ENCODE peak calls at places on chromosome 21, in seven cellular contexts. M is mesenchymal stem cell; A is natural killer cell treated with Interleukin-12 subunit alpha and Interleukin-12 subunit beta and Interleukin-15 and Interleukin-18, amount 100 ng/mL, for 72 hours; C is AG08395; Y is activated naive CD4-positive, alpha-beta T cell; S is AML-193; Q is HT1080. V is an unnamed sample.

GRCh38 chr21:31184462-31184861 is 146.2 kb upstream of the KRTAP19-8 start:
- DNase-seq in Q (no peak), C (no peak), A (no peak), Y (peak; percentile 51), M (no peak), S (no peak), V (no peak)

GRCh38 chr21:29351691-29352090 is 53.0 kb downstream of the BACH1 start:
- DNase-seq in Q (no peak), A (no peak), C (peak; percentile 46), S (no peak), M (peak; percentile 78), Y (no peak), V (no peak)

GRCh38 chr21:40765771-40766170 is 81.2 kb downstream of the DSCAM start:
- DNase-seq in A (no peak), M (no peak), S (no peak), C (no peak), Q (no peak), Y (no peak), V (no peak)

GRCh38 chr21:32861871-32862270 is 90.3 kb upstream of the PAXBP1 start:
- DNase-seq in S (no peak), A (no peak), Y (no peak), M (no peak), Q (no peak), C (peak; percentile 24), V (no peak)

GRCh38 chr21:16770279-16770678 is 742.6 kb upstream of the CXADR start:
- DNase-seq in A (no peak), S (no peak), C (no peak), Q (no peak), M (no peak), Y (no peak), V (no peak)

GRCh38 chr21:15872236-15872635 is 142.5 kb downstream of the USP25 start:
- DNase-seq in Y (no peak), M (no peak), Q (no peak), C (no peak), A (no peak), S (no peak), V (peak; percentile 14)

GRCh38 chr21:27372381-27372780 is 405.5 kb upstream of the ADAMTS5 start:
- DNase-seq in A (no peak), Y (no peak), M (no peak), Q (no peak), C (no peak), S (no peak), V (no peak)

GRCh38 chr21:45102391-45102932 is 28.1 kb downstream of the ADARB1 start:
- DNase-seq in M (peak; percentile 59), Q (peak; percentile 68), S (no peak), A (no peak), C (peak; percentile 84), Y (no peak), V (peak; percentile 52)

GRCh38 chr21:36190736-36191135 is 34.1 kb downstream of the DOP1B start:
- DNase-seq in Y (no peak), Q (no peak), M (no peak), S (no peak), C (no peak), A (no peak), V (no peak)

GRCh38 chr21:46038871-46039397 is 57.4 kb downstream of the COL6A1 start:
- DNase-seq in S (no peak), Q (peak; percentile 86), C (peak; percentile 82), M (peak; percentile 88), A (no peak), Y (no peak), V (peak; percentile 49)

GRCh38 chr21:41403966-41404365 is 22.1 kb upstream of the MX1 start:
- DNase-seq in S (no peak), Q (no peak), A (no peak), Y (no peak), M (no peak), C (no peak), V (no peak)

GRCh38 chr21:25831300-25831699 is 96.5 kb downstream of the GABPA start:
- DNase-seq in S (no peak), Y (no peak), M (no peak), A (no peak), C (no peak), Q (peak; percentile 63), V (peak; percentile 19)

GRCh38 chr21:29219165-29219770 is 79.5 kb upstream of the BACH1 start:
- DNase-seq in M (peak; percentile 42), S (no peak), Y (no peak), C (no peak), A (no peak), Q (no peak), V (no peak)

V was measured in kidney tubule cell.